ENCODE peak calls at places on chromosomes 5 and 9, in seven cellular contexts. Z is H1, B is body of pancreas, H is transverse colon, R is HCT116, V is right lobe of liver, X is HepG2. C is an unnamed sample.

GRCh38 chr5:170439246-170439943 is 50.2 kb upstream of the KCNMB1 start:
- DNase-seq in Z (no peak), B (no peak), H (no peak), R (no peak), V (no peak), X (no peak), C (no peak)

GRCh38 chr5:137286025-137286610 is 213.0 kb downstream of the SPOCK1 start:
- DNase-seq in Z (no peak), B (no peak), H (no peak), R (no peak), V (no peak), X (no peak), C (no peak)

GRCh38 chr9:126149661-126150060 is 177.0 kb upstream of the MVB12B start:
- DNase-seq in Z (no peak), B (no peak), H (no peak), R (no peak), V (no peak), X (peak), C (no peak)

GRCh38 chr9:21709464-21710058 is 92.9 kb upstream of the MTAP start:
- DNase-seq in Z (no peak), B (peak), H (peak), R (peak), V (no peak), X (peak), C (peak)

GRCh38 chr5:57267796-57268195 is 93.9 kb downstream of the GPBP1 start:
- DNase-seq in Z (no peak), B (no peak), H (no peak), R (no peak), V (no peak), X (no peak), C (no peak)

GRCh38 chr9:83544002-83544698 is 5.9 kb upstream of the FRMD3 start:
- DNase-seq in Z (no peak), B (peak), H (peak), R (peak), V (no peak), X (peak), C (no peak)

GRCh38 chr9:132748450-132748849 is 78.2 kb downstream of the GTF3C4 start:
- DNase-seq in Z (no peak), B (no peak), H (no peak), R (no peak), V (no peak), X (no peak), C (no peak)

GRCh38 chr5:173859315-173860038 is 28.7 kb upstream of the CPEB4 start:
- DNase-seq in Z (no peak), B (no peak), H (no peak), R (no peak), V (no peak), X (no peak), C (no peak)

GRCh38 chr5:141838326-141839014 is 39.7 kb downstream of the PCDH1 start:
- DNase-seq in Z (no peak), B (no peak), H (no peak), R (no peak), V (no peak), X (no peak), C (no peak)

GRCh38 chr5:135106610-135107009 is 72.6 kb upstream of the PITX1 start:
- DNase-seq in Z (no peak), B (no peak), H (no peak), R (no peak), V (no peak), X (no peak), C (no peak)

GRCh38 chr5:78984020-78984610 is 995 bp downstream of the ARSB start:
- DNase-seq in Z (no peak), B (no peak), H (no peak), R (no peak), V (no peak), X (peak), C (no peak)

GRCh38 chr9:107636596-107637405 is 147.2 kb upstream of the KLF4 start:
- DNase-seq in Z (no peak), B (no peak), H (no peak), R (no peak), V (no peak), X (no peak), C (no peak)

GRCh38 chr5:90144625-90145327 is 264.8 kb downstream of the CETN3 start:
- DNase-seq in Z (no peak), B (no peak), H (no peak), R (no peak), V (no peak), X (no peak), C (no peak)

DNA sequence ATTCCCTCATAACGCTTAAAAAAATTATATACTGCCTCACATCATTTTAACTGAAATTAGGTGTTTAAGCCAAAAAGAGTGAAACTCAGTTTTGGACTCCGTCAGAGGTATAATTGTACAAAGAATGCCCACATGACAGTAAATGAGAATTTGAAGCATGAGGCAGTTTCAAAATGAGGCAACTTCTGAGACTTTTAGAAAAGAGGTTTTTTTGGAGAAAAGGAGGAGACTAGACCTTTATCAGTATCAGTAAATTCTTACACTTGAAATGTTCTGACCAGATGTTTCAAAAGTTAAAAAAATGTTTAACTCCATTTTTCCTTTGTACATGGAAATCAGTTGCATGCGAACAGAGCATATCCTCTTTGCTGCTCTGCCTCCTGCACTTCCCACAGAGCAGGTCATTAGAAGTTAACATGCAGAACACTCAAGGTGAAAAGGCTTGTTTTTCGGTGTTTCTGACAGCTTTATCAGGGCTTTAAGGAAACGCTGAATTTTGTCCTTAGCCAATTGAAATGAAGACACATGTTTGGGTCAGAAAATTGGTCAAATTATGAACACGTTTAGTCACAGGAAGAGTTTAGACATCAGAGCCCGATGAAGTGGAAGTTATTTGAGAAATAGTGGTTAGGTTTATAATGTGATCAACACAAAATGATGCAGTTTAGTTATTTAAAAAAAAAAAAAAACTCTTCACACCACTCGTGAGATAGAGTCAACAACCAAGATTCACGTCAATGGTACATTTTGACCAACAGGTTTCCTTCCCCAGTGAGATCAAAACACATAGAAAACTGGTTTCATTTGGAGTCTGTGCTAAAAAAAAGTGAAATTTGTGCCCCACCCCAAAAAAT is 59.5 kb downstream of the PIK3R1 start:
- DNase-seq in Z (no peak), B (no peak), H (no peak), R (no peak), V (no peak), X (no peak), C (no peak)
- H3K27ac ChIP-seq in Z (no peak), B (no peak), H (peak), R (no peak), V (no peak), X (no peak), C (peak)

GRCh38 chr9:34458967-34459355 is 356 bp downstream of the DNAI1 start:
- DNase-seq in Z (no peak), B (no peak), H (no peak), R (no peak), V (no peak), X (no peak), C (no peak)

GRCh38 chr9:34457266-34458012 is 931 bp downstream of the FAM219A start:
- DNase-seq in Z (peak), B (peak), H (peak), R (no peak), V (peak), X (no peak), C (peak)

GRCh38 chr9:34459356-34459755 is 751 bp downstream of the DNAI1 start:
- DNase-seq in Z (no peak), B (no peak), H (no peak), R (no peak), V (no peak), X (no peak), C (no peak)

GRCh38 chr9:34456746-34457145 is 1.6 kb downstream of the FAM219A start:
- DNase-seq in Z (no peak), B (no peak), H (no peak), R (no peak), V (no peak), X (no peak), C (no peak)

DNA sequence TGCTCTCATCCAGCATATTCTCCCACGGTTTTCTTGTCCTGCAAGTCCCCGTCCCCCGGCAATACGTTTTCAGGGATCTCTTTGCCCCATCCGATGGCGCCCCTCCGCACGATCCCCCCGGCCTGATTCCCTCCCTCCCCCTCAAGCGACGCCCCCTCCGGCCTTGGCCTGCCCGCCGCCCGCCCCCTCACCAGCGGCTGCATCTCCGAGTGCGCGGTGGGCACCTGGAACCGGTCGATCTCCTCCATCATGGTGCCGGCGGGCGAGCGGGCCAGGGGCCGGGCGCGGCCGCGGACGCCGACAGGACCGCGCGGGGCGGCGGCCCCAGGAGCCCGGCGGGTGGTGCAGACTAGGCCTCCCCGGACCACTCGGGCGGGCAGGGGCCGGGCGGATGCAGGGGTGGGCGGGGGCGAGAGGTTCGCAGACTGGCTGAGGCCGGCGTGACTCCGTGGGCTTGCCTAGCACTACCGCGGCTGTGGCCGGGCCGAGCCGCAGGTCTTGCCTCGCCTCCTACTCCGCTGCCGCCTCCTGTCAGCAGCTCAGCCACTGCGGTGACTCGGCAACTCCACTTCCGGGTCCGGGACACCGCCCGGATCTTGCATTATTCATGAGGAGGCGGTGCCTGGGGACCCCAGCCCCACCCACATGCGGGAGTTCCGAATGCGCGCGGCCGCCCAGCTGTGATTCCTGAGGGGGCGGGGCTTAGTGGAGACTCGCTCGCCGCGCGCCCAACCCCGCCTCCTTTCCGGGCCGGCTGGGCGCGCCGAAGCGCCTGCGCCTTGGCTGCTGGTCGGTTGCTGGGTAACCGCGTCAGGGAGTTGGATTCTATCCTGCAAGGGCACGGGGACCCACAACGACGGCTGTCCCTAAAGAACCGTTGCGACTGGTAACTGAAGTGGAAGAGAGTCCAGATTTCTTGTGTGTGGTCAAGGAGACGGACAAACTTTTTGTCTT is at the start of the genes DNAI1 and FAM219A:
- DNase-seq in Z (peak), B (peak), H (peak), R (peak), V (peak), X (peak), C (peak)
- TF ChIP-seq POLR2A in Z (no peak), B (peak), H (peak), R (no peak), V (peak), X (peak), C (peak)

GRCh38 chr9:131257266-131258025 is 18.9 kb downstream of the FAM78A start:
- DNase-seq in Z (no peak), B (no peak), H (no peak), R (no peak), V (peak), X (no peak), C (no peak)

GRCh38 chr9:131254107-131254491 is 22.2 kb downstream of the FAM78A start:
- DNase-seq in Z (no peak), B (no peak), H (peak), R (no peak), V (no peak), X (no peak), C (no peak)

GRCh38 chr9:131255731-131256197 is 20.5 kb downstream of the FAM78A start:
- DNase-seq in Z (no peak), B (no peak), H (no peak), R (no peak), V (peak), X (no peak), C (no peak)

GRCh38 chr9:131252120-131252519 is 24.2 kb downstream of the FAM78A start:
- DNase-seq in Z (no peak), B (no peak), H (no peak), R (no peak), V (no peak), X (no peak), C (no peak)
- H3K27ac ChIP-seq in Z (no peak), B (no peak), H (peak), R (no peak), V (peak), X (no peak), C (peak)

DNA sequence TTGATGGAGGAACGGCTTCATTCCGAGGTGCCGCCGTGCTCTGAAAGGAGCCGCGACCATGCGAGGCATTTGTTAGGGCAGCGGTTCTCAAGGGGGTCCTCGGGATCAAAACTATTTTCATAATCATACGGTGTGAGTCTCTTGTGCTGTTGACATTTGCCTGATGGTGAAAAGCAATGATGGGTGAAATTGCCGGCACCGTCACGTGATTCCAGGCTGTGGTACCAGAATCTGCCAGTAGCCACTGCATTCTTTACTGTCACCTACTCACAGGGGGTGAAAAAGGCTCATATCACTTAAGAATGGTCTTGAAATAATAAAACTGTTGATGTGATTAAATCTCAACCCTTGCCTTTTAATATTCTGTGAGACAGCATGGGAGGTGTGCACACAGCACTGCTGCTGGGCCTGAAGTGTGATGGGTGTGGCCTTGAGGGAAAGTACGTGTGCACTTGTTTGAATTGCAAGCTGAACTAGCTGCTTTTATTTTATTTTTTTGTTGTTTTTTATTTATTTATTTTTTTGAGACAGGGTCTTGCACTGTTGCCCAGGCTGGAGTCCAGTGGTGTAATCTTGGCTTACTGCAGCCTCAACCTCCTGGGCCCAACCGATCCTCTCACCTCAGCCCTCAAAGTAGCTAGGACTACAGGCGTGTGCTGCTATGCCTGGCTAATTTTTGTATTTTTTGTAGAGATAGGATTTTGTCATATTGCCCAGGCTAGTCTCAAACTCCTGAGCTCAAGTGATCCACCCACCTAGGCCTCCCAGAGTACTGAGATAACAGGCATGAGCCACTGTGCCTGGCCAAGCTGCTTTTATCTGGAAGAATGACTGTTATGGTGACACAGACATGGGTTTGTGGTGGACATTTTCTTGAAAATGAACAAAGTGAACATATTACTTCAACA is 58.8 kb downstream of the GPR107 start:
- DNase-seq in Z (no peak), B (no peak), H (no peak), R (no peak), V (no peak), X (no peak), C (no peak)
- TF ChIP-seq POLR2A in Z (no peak), B (no peak), H (no peak), R (no peak), V (no peak), X (no peak), C (no peak)

GRCh38 chr5:139147743-139148079 is 50.5 kb downstream of the SIL1 start:
- DNase-seq in Z (no peak), B (peak), H (peak), R (no peak), V (peak), X (no peak), C (no peak)
- H3K27ac ChIP-seq in Z (no peak), B (peak), H (peak), R (no peak), V (no peak), X (no peak), C (no peak)

GRCh38 chr9:96255698-96256097 is 46.3 kb downstream of the HSD17B3 start:
- DNase-seq in Z (no peak), B (no peak), H (no peak), R (no peak), V (no peak), X (no peak), C (no peak)

GRCh38 chr9:96258967-96259366 is 43.0 kb downstream of the HSD17B3 start:
- DNase-seq in Z (no peak), B (no peak), H (no peak), R (peak), V (no peak), X (no peak), C (no peak)

GRCh38 chr9:96253059-96253696 is 48.8 kb downstream of the HSD17B3 start:
- DNase-seq in Z (no peak), B (no peak), H (peak), R (no peak), V (no peak), X (no peak), C (no peak)

GRCh38 chr9:96251451-96251850 is 50.5 kb downstream of the HSD17B3 start:
- DNase-seq in Z (no peak), B (no peak), H (no peak), R (no peak), V (no peak), X (no peak), C (no peak)

DNA sequence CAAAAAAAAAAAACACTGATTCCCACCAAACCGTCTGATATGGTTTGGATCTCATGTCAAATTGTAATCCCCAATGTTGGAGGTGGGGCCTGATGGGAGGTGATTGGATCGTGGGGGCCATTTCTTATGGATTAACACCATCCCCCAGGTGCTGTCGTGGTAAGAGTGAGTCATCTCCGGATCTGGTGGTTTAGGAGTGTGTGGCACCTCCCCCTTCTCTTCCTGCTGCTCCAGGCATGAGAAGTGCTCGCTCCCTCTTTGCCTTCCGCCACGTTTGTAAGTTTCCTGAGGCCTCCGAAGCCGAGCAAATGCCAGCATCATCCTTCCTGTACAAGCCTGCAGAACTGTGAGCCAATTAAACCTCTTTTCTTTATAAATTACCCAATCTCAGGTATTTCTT is 45.2 kb downstream of the HSD17B3 start:
- DNase-seq in Z (no peak), B (no peak), H (no peak), R (peak), V (no peak), X (peak), C (no peak)
- TF ChIP-seq POLR2A in Z (no peak), B (no peak), H (no peak), R (no peak), V (no peak), X (no peak), C (no peak)

GRCh38 chr5:36640949-36641348 is 34.5 kb downstream of the SLC1A3 start:
- DNase-seq in Z (no peak), B (no peak), H (no peak), R (no peak), V (no peak), X (no peak), C (no peak)

GRCh38 chr5:36638056-36638455 is 31.6 kb downstream of the SLC1A3 start:
- DNase-seq in Z (no peak), B (no peak), H (no peak), R (no peak), V (no peak), X (no peak), C (no peak)

GRCh38 chr5:36635721-36636390 is 29.4 kb downstream of the SLC1A3 start:
- DNase-seq in Z (no peak), B (no peak), H (no peak), R (no peak), V (no peak), X (no peak), C (no peak)

GRCh38 chr5:36637516-36637915 is 31.1 kb downstream of the SLC1A3 start:
- DNase-seq in Z (no peak), B (no peak), H (no peak), R (no peak), V (no peak), X (no peak), C (no peak)

GRCh38 chr5:36637101-36637500 is 30.7 kb downstream of the SLC1A3 start:
- DNase-seq in Z (no peak), B (no peak), H (no peak), R (no peak), V (no peak), X (no peak), C (no peak)
- H3K27ac ChIP-seq in Z (no peak), B (no peak), H (no peak), R (no peak), V (no peak), X (no peak), C (no peak)